ENCODE peak calls at places on chromosome 1, in seven cellular contexts. A is uterus, C is EH, Q is anterior cingulate cortex, T is substantia nigra, O is pons, F is iris pigment epithelial cell. D is an unnamed sample.

GRCh38 chr1:183734600-183735036 is 70.3 kb upstream of the RGL1 start:
- DNase-seq in O (peak; percentile 73), F (peak; percentile 69), Q (peak; percentile 7), C (peak; percentile 61), A (peak; percentile 58), T (no peak), D (no peak)

GRCh38 chr1:2446861-2447260 is 29.2 kb upstream of the PLCH2 start:
- DNase-seq in O (no peak), Q (no peak), F (no peak), C (no peak), T (no peak), A (no peak), D (no peak)

GRCh38 chr1:75503221-75503974 is 107.5 kb downstream of the SLC44A5 start:
- DNase-seq in F (no peak), T (no peak), Q (no peak), C (no peak), O (no peak), A (no peak), D (no peak)

GRCh38 chr1:29655945-29656866 is 419.9 kb downstream of the PTPRU start:
- DNase-seq in F (no peak), Q (no peak), O (no peak), C (no peak), A (no peak), T (no peak), D (no peak)

GRCh38 chr1:15139654-15140350 is 13.7 kb upstream of the TMEM51 start:
- DNase-seq in F (peak; percentile 28), A (no peak), C (no peak), T (no peak), O (no peak), Q (no peak), D (no peak)

GRCh38 chr1:246110343-246111219 is 396.5 kb downstream of the SMYD3 start:
- DNase-seq in C (peak; percentile 62), Q (no peak), O (no peak), A (no peak), T (no peak), F (peak; percentile 89), D (no peak)

GRCh38 chr1:248837045-248837793 is 805 bp upstream of the ZNF672 start:
- DNase-seq in F (no peak), C (no peak), A (no peak), Q (no peak), O (no peak), T (no peak), D (no peak)

GRCh38 chr1:47753808-47754207 is 243.4 kb downstream of the TRABD2B start:
- DNase-seq in O (no peak), F (no peak), Q (no peak), A (no peak), T (no peak), C (no peak), D (no peak)

D was measured in AML-193.